ENCODE peak calls at places on chromosomes 7 and 10, in eight cellular contexts. Q is body of pancreas, W is dorsolateral prefrontal cortex, V is cardiac fibroblast, O is pancreas, S is cardiac muscle cell, F is AG04450, A is fibroblast of lung. X is an unnamed sample.
A peak's percentile ranks its signal among the peaks of the same experiment; 100 is the strongest.

GRCh38 chr10:102405108-102405561 is 9.6 kb downstream of the NFKB2 start:
- DNase-seq in Q (no peak), W (no peak), V (no peak), O (no peak), S (no peak), F (no peak), A (no peak), X (no peak)

GRCh38 chr7:25889765-25890164 is 262.2 kb upstream of the NFE2L3 start:
- DNase-seq in Q (no peak), W (no peak), V (no peak), O (no peak), S (no peak), F (no peak), A (no peak), X (no peak)

GRCh38 chr7:47380325-47381131 is 201.4 kb downstream of the TNS3 start:
- DNase-seq in Q (no peak), W (peak; percentile 10), V (peak; percentile 80), O (no peak), S (peak; percentile 23), F (peak; percentile 27), A (peak; percentile 59), X (no peak)

GRCh38 chr10:71521504-71522290 is 125.0 kb downstream of the CDH23 start:
- DNase-seq in Q (no peak), W (no peak), V (no peak), O (no peak), S (no peak), F (no peak), A (no peak), X (peak; percentile 49)

GRCh38 chr10:3323865-3324498 is 151.4 kb upstream of the PITRM1 start:
- DNase-seq in Q (no peak), W (peak; percentile 67), V (peak; percentile 52), O (no peak), S (no peak), F (no peak), A (no peak), X (no peak)

GRCh38 chr10:60414877-60415585 is 25.4 kb upstream of the ANK3 start:
- DNase-seq in Q (peak; percentile 11), W (no peak), V (peak; percentile 64), O (no peak), S (peak; percentile 16), F (peak; percentile 67), A (peak; percentile 44), X (no peak)

GRCh38 chr7:15402436-15403136 is 159.2 kb downstream of the AGMO start:
- DNase-seq in Q (no peak), W (no peak), V (no peak), O (no peak), S (no peak), F (no peak), A (no peak), X (no peak)

GRCh38 chr10:46523881-46524470 is 32.5 kb downstream of the GPRIN2 start:
- DNase-seq in Q (no peak), W (peak; percentile 42), V (peak; percentile 94), O (no peak), S (no peak), F (peak; percentile 66), A (peak; percentile 78), X (no peak)

GRCh38 chr7:116342125-116342524 is 131.8 kb downstream of the TES start:
- DNase-seq in Q (no peak), W (no peak), V (no peak), O (no peak), S (no peak), F (no peak), A (peak; percentile 65), X (no peak)

GRCh38 chr7:109552017-109552416 is 982.3 kb downstream of the DNAJB9 start:
- DNase-seq in Q (no peak), W (no peak), V (no peak), O (no peak), S (no peak), F (no peak), A (no peak), X (no peak)

GRCh38 chr7:119482209-119482608 is 790.8 kb upstream of the KCND2 start:
- DNase-seq in Q (peak; percentile 55), W (no peak), V (peak; percentile 11), O (peak; percentile 7), S (peak; percentile 46), F (no peak), A (peak; percentile 4), X (peak; percentile 64)

GRCh38 chr10:26455567-26456315 is 17.6 kb downstream of the APBB1IP start:
- DNase-seq in Q (no peak), W (no peak), V (no peak), O (no peak), S (no peak), F (no peak), A (no peak), X (no peak)

GRCh38 chr10:14507156-14507555 is 176.4 kb upstream of the FRMD4A start:
- DNase-seq in Q (no peak), W (no peak), V (no peak), O (no peak), S (no peak), F (no peak), A (no peak), X (no peak)

GRCh38 chr7:31935115-31935514 is 135.1 kb downstream of the PDE1C start:
- DNase-seq in Q (no peak), W (no peak), V (no peak), O (no peak), S (no peak), F (no peak), A (no peak), X (no peak)

GRCh38 chr7:930975-931758 is 23.3 kb downstream of the ADAP1 start:
- DNase-seq in Q (no peak), W (peak; percentile 23), V (no peak), O (no peak), S (no peak), F (no peak), A (no peak), X (no peak)

GRCh38 chr7:23456093-23456492 is 14.2 kb downstream of the IGF2BP3 start:
- DNase-seq in Q (no peak), W (no peak), V (no peak), O (no peak), S (no peak), F (no peak), A (no peak), X (no peak)

DNA sequence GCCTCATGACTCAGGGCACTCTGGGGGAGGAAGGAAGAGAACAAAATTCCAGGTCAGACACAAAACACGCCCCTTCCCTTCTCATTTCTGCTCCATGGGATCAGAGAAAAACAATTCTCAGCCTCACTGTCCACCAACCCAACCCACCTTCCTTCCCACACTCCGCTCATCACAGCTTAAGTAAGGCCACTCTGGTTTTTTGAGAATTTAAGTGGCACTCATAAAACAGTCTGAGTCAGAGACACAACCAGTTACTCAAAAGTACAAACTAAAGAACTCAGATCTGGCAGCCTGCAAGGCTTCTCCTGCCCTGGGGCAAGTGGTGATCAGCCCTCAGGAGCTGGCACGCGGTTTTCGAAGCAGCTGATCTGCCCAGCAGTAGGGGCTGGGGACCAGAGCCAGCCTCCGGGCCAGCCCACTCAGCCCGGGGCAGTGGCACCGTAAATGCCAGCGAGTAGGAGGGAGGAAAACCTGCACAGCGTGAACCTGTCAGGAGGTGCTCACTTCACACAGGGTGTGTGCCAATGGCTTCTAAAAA is 39.1 kb upstream of the ABLIM1 start:
- DNase-seq in Q (no peak), W (no peak), V (no peak), O (no peak), S (no peak), F (no peak), A (no peak), X (no peak)
- H3K4me3 ChIP-seq in Q (no peak overlapping the region), W (no peak overlapping the region), V (no peak overlapping the region), O (no peak overlapping the region), S (no peak overlapping the region), F (no peak overlapping the region), A (no peak overlapping the region), X (no peak overlapping the region)

DNA sequence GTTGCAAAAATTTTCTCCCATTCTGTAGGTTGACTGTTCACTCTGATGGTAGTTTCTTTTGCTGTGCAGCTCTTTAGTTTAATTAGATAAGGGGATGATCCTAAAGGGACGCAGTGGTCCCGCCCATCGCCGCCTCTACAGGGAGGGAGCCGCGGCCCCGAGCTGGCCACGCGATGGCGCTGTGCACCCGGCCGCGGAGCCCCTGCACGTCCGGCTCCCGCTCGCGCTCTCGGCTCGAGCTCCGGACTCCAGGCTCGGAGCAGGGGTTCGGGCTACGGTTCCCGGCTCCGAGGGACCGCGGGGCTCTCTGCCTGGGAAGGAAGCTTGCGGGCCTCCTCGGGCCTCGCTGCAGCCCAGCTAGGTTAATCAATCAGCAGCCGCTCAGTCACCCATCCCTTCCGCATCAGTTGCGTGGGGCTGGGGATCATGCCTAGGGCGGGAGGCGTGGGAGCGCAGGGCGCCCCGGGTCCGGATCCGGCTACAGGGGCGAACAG is 97.8 kb downstream of the WDR11 start:
- DNase-seq in Q (peak; percentile 47), W (peak; percentile 84), V (peak; percentile 80), O (peak; percentile 29), S (peak; percentile 85), F (peak; percentile 15), A (peak; percentile 63), X (peak; percentile 67)
- TF ChIP-seq CTCF in Q (peak; percentile 89), W (peak; percentile 96), V (peak; percentile 44), O (peak; percentile 89), S (peak; percentile 85), F (peak; percentile 75), A (peak; percentile 62), X (peak; percentile 86)

GRCh38 chr10:7409732-7410168 is 1.1 kb downstream of the SFMBT2 start:
- DNase-seq in Q (no peak), W (no peak), V (peak; percentile 25), O (no peak), S (no peak), F (no peak), A (peak; percentile 47), X (no peak)

GRCh38 chr10:7410306-7410799 is 481 bp downstream of the SFMBT2 start:
- DNase-seq in Q (peak; percentile 13), W (peak; percentile 46), V (no peak), O (no peak), S (peak; percentile 67), F (no peak), A (peak; percentile 22), X (no peak)

GRCh38 chr10:7408003-7408493 is 2.8 kb downstream of the SFMBT2 start:
- DNase-seq in Q (peak; percentile 46), W (peak; percentile 69), V (peak; percentile 70), O (no peak), S (peak; percentile 43), F (no peak), A (peak; percentile 71), X (no peak)

GRCh38 chr10:7408494-7409044 is 2.3 kb downstream of the SFMBT2 start:
- DNase-seq in Q (peak; percentile 33), W (peak; percentile 83), V (peak; percentile 64), O (peak; percentile 18), S (peak; percentile 79), F (no peak), A (peak; percentile 67), X (no peak)

GRCh38 chr10:7409045-7409731 is 1.6 kb downstream of the SFMBT2 start:
- DNase-seq in Q (peak; percentile 7), W (peak; percentile 51), V (peak; percentile 39), O (no peak), S (peak; percentile 25), F (no peak), A (peak; percentile 66), X (no peak)
- H3K4me3 ChIP-seq in Q (no peak overlapping the region), W (peak overlapping the region; percentile 65), V (no peak overlapping the region), O (peak overlapping the region; percentile 60), S (peak overlapping the region; percentile 95), F (peak overlapping the region; percentile 67), A (peak overlapping the region; percentile 31), X (no peak overlapping the region)

DNA sequence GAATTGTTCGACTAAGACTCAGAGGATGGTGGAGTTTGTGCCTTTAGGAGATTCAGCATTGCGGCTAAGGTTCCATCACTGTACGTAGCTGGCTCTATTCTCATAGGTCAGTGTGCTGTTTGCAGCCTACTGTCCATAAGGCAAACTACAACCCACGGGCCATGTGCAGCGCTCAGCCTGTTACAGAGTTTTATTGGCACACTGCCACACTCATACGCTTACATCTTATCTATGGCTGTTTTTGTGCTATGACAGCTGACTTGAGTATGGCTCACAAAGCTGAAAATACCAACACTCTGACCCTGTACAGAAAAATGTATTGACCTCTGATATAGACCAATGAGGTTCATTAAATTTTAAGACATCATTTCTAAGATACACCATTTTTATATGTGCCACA is 114.5 kb downstream of the ARID5B start:
- DNase-seq in Q (no peak), W (no peak), V (peak; percentile 77), O (no peak), S (peak; percentile 23), F (no peak), A (peak; percentile 53), X (no peak)
- TF ChIP-seq CTCF in Q (no peak), W (no peak), V (no peak), O (no peak), S (peak; percentile 14), F (no peak), A (no peak), X (no peak)